ENCODE peak calls at places on chromosomes 5 and 9, in eight cellular contexts. One of them, this sample, is unnamed.

GRCh38 chr5:1014781-1015221 is 6.2 kb downstream of the NKD2 start:
- DNase-seq in GM06990: no peak
- DNase-seq in HTR-8/SVneo: no peak
- DNase-seq in AG10803: no peak
- DNase-seq in NCI-H460: no peak
- DNase-seq in NCI-H187 treated with DMSO at 0.1 percent for 48 hours: no peak
- DNase-seq in 8988T: peak; percentile 88
- DNase-seq in GM13977: no peak
- DNase-seq in this sample: no peak

GRCh38 chr5:15620501-15620900 is 120.5 kb downstream of the FBXL7 start:
- DNase-seq in HTR-8/SVneo: peak; percentile 24
- DNase-seq in AG10803: peak; percentile 90
- DNase-seq in 8988T: no peak
- DNase-seq in GM13977: no peak
- DNase-seq in GM06990: no peak
- DNase-seq in NCI-H460: no peak
- DNase-seq in NCI-H187 treated with DMSO at 0.1 percent for 48 hours: no peak
- DNase-seq in this sample: no peak

GRCh38 chr9:27179245-27179870 is 70.3 kb downstream of the TEK start:
- DNase-seq in GM13977: no peak
- DNase-seq in HTR-8/SVneo: no peak
- DNase-seq in GM06990: no peak
- DNase-seq in 8988T: no peak
- DNase-seq in NCI-H460: no peak
- DNase-seq in AG10803: no peak
- DNase-seq in NCI-H187 treated with DMSO at 0.1 percent for 48 hours: no peak
- DNase-seq in this sample: no peak

GRCh38 chr5:68252678-68253520 is 37.3 kb downstream of the PIK3R1 start:
- DNase-seq in GM13977: peak; percentile 67
- DNase-seq in NCI-H460: peak; percentile 53
- DNase-seq in NCI-H187 treated with DMSO at 0.1 percent for 48 hours: no peak
- DNase-seq in GM06990: no peak
- DNase-seq in 8988T: peak; percentile 15
- DNase-seq in HTR-8/SVneo: peak; percentile 69
- DNase-seq in AG10803: peak; percentile 77
- DNase-seq in this sample: no peak

GRCh38 chr5:139438707-139439012 is 665 bp downstream of the DNAJC18 start:
- DNase-seq in NCI-H187 treated with DMSO at 0.1 percent for 48 hours: no peak
- DNase-seq in 8988T: no peak
- DNase-seq in GM06990: no peak
- DNase-seq in NCI-H460: no peak
- DNase-seq in GM13977: no peak
- DNase-seq in AG10803: no peak
- DNase-seq in HTR-8/SVneo: no peak
- DNase-seq in this sample: no peak

GRCh38 chr5:94992325-94992724 is 292.6 kb downstream of the MCTP1 start:
- DNase-seq in GM06990: no peak
- DNase-seq in 8988T: no peak
- DNase-seq in NCI-H187 treated with DMSO at 0.1 percent for 48 hours: no peak
- DNase-seq in NCI-H460: no peak
- DNase-seq in HTR-8/SVneo: no peak
- DNase-seq in GM13977: no peak
- DNase-seq in AG10803: no peak
- DNase-seq in this sample: no peak

GRCh38 chr9:88464851-88465250 is 70.1 kb upstream of the NXNL2 start:
- DNase-seq in AG10803: no peak
- DNase-seq in HTR-8/SVneo: no peak
- DNase-seq in NCI-H187 treated with DMSO at 0.1 percent for 48 hours: no peak
- DNase-seq in NCI-H460: no peak
- DNase-seq in GM13977: no peak
- DNase-seq in 8988T: no peak
- DNase-seq in GM06990: no peak
- DNase-seq in this sample: no peak

GRCh38 chr9:97938081-97938644 is at the start of gene HEMGN:
- DNase-seq in NCI-H187 treated with DMSO at 0.1 percent for 48 hours: no peak
- DNase-seq in GM13977: no peak
- DNase-seq in 8988T: no peak
- DNase-seq in AG10803: no peak
- DNase-seq in GM06990: no peak
- DNase-seq in HTR-8/SVneo: no peak
- DNase-seq in NCI-H460: no peak
- DNase-seq in this sample: peak; percentile 40

GRCh38 chr9:94903961-94904421 is 177.5 kb downstream of the AOPEP start:
- DNase-seq in AG10803: peak; percentile 95
- DNase-seq in GM06990: no peak
- DNase-seq in 8988T: no peak
- DNase-seq in HTR-8/SVneo: no peak
- DNase-seq in NCI-H187 treated with DMSO at 0.1 percent for 48 hours: no peak
- DNase-seq in NCI-H460: no peak
- DNase-seq in GM13977: no peak
- DNase-seq in this sample: no peak

GRCh38 chr5:140221697-140222223 is 46.8 kb downstream of the CYSTM1 start:
- DNase-seq in 8988T: no peak
- DNase-seq in GM06990: no peak
- DNase-seq in NCI-H187 treated with DMSO at 0.1 percent for 48 hours: no peak
- DNase-seq in HTR-8/SVneo: peak; percentile 36
- DNase-seq in GM13977: peak; percentile 53
- DNase-seq in NCI-H460: no peak
- DNase-seq in AG10803: peak; percentile 66
- DNase-seq in this sample: no peak

GRCh38 chr5:113608113-113608551 is 94.6 kb downstream of the YTHDC2 start:
- DNase-seq in AG10803: peak; percentile 25
- DNase-seq in NCI-H187 treated with DMSO at 0.1 percent for 48 hours: no peak
- DNase-seq in NCI-H460: no peak
- DNase-seq in 8988T: no peak
- DNase-seq in GM06990: no peak
- DNase-seq in HTR-8/SVneo: no peak
- DNase-seq in GM13977: no peak
- DNase-seq in this sample: no peak

GRCh38 chr9:8287501-8287900 is 487.9 kb upstream of the DMAC1 start:
- DNase-seq in GM13977: no peak
- DNase-seq in HTR-8/SVneo: no peak
- DNase-seq in AG10803: no peak
- DNase-seq in NCI-H460: no peak
- DNase-seq in NCI-H187 treated with DMSO at 0.1 percent for 48 hours: no peak
- DNase-seq in 8988T: no peak
- DNase-seq in GM06990: no peak
- DNase-seq in this sample: no peak

GRCh38 chr9:88745281-88746001 is 210.5 kb downstream of the NXNL2 start:
- DNase-seq in HTR-8/SVneo: no peak
- DNase-seq in 8988T: no peak
- DNase-seq in NCI-H187 treated with DMSO at 0.1 percent for 48 hours: no peak
- DNase-seq in NCI-H460: no peak
- DNase-seq in GM13977: no peak
- DNase-seq in AG10803: peak; percentile 99
- DNase-seq in GM06990: no peak
- DNase-seq in this sample: no peak

This sample was measured in activated T-helper 2 cell treated with anti-CD3 and anti-CD28 coated beads, Interferon-gamma antibody, Interleukin-2, Interleukin-4, amounts not matched to agents 10 μg/mL and 5 μg/mL and 100 μg/mL, durations not matched to agents 14 hours and 24 hours and 36 hours.